ENCODE peak calls at places on chromosome 12, in nine cellular contexts. S is ovary, V is transverse colon, X is sigmoid colon, I is A549, A is upper lobe of left lung, E is suprapubic skin, Q is stomach, Y is GM12878. F is an unnamed sample.
A peak's percentile ranks its signal among the peaks of the same experiment; 100 is the strongest.

GRCh38 chr12:118060301-118061010 is 523 bp downstream of the WSB2 start:
- DNase-seq in V (peak; percentile 69), Q (peak; percentile 63), I (peak; percentile 46), E (peak; percentile 84), Y (no peak), X (peak; percentile 78), A (peak; percentile 58), S (peak; percentile 72), F (no peak)

GRCh38 chr12:101746661-101747060 is 7.4 kb upstream of the SYCP3 start:
- DNase-seq in X (no peak), V (no peak), Y (no peak), E (no peak), S (no peak), I (no peak), Q (no peak), A (no peak), F (no peak)

GRCh38 chr12:109497675-109498074 is 20.2 kb downstream of the UBE3B start:
- DNase-seq in X (no peak), A (no peak), Y (no peak), I (no peak), V (no peak), Q (no peak), E (no peak), S (no peak), F (no peak)

GRCh38 chr12:12983420-12984035 is 16.5 kb downstream of the HEBP1 start:
- DNase-seq in Y (no peak), Q (no peak), S (no peak), A (no peak), X (no peak), E (no peak), I (peak; percentile 61), V (no peak), F (no peak)

GRCh38 chr12:94670075-94670474 is 19.7 kb upstream of the TMCC3 start:
- DNase-seq in X (no peak), E (no peak), Y (no peak), I (no peak), S (no peak), Q (no peak), A (no peak), V (no peak), F (no peak)

GRCh38 chr12:15268927-15269552 is 47.8 kb upstream of the RERG start:
- DNase-seq in E (no peak), Q (peak; percentile 31), S (peak; percentile 18), Y (no peak), V (peak; percentile 17), A (peak; percentile 37), I (peak; percentile 62), X (peak; percentile 72), F (peak; percentile 24)

GRCh38 chr12:52561880-52562449 is 9.0 kb upstream of the KRT71 start:
- DNase-seq in Y (no peak), V (no peak), Q (no peak), S (no peak), E (no peak), X (no peak), I (peak; percentile 57), A (peak; percentile 47), F (no peak)

GRCh38 chr12:46677749-46678148 is 148.0 kb downstream of the SLC38A4 start:
- DNase-seq in E (no peak), A (no peak), V (no peak), Q (no peak), I (peak; percentile 33), Y (no peak), S (no peak), X (no peak), F (no peak)

GRCh38 chr12:10098762-10099161 is at the start of gene CLEC1A:
- DNase-seq in Q (no peak), V (no peak), S (peak; percentile 16), E (no peak), Y (no peak), A (no peak), I (no peak), X (no peak), F (no peak)

GRCh38 chr12:108302471-108303311 is 36.4 kb downstream of the CMKLR1 start:
- DNase-seq in Q (peak; percentile 39), Y (no peak), I (no peak), A (peak; percentile 77), V (peak; percentile 43), X (peak; percentile 92), E (peak; percentile 93), S (peak; percentile 31), F (peak; percentile 88)

GRCh38 chr12:127205781-127206535 is 1061.0 kb upstream of the TMEM132C start:
- DNase-seq in I (no peak), V (no peak), Y (no peak), E (no peak), X (no peak), A (no peak), S (no peak), Q (no peak), F (no peak)

GRCh38 chr12:90280033-90280432 is 571.4 kb upstream of the ATP2B1 start:
- DNase-seq in Q (no peak), V (no peak), X (no peak), Y (no peak), S (no peak), E (no peak), A (no peak), I (no peak), F (no peak)

GRCh38 chr12:109307051-109307450 is 2.0 kb downstream of the FOXN4 start:
- DNase-seq in S (no peak), Y (no peak), V (no peak), A (no peak), X (no peak), E (no peak), I (no peak), Q (no peak), F (no peak)

GRCh38 chr12:75961878-75962277 is 69.7 kb downstream of the PHLDA1 start:
- DNase-seq in Q (no peak), Y (no peak), V (no peak), A (no peak), E (no peak), I (no peak), X (no peak), S (no peak), F (no peak)

GRCh38 chr12:56488041-56488955 is at the start of gene GLS2:
- DNase-seq in Y (peak; percentile 53), X (peak; percentile 87), A (peak; percentile 82), E (peak; percentile 83), S (peak; percentile 72), V (peak; percentile 80), I (peak; percentile 69), Q (peak; percentile 80), F (peak; percentile 71)

GRCh38 chr12:66055837-66056319 is 74.7 kb downstream of the LLPH start:
- DNase-seq in V (no peak), Q (no peak), S (no peak), I (no peak), Y (peak; percentile 76), A (no peak), X (no peak), E (no peak), F (no peak)

DNA sequence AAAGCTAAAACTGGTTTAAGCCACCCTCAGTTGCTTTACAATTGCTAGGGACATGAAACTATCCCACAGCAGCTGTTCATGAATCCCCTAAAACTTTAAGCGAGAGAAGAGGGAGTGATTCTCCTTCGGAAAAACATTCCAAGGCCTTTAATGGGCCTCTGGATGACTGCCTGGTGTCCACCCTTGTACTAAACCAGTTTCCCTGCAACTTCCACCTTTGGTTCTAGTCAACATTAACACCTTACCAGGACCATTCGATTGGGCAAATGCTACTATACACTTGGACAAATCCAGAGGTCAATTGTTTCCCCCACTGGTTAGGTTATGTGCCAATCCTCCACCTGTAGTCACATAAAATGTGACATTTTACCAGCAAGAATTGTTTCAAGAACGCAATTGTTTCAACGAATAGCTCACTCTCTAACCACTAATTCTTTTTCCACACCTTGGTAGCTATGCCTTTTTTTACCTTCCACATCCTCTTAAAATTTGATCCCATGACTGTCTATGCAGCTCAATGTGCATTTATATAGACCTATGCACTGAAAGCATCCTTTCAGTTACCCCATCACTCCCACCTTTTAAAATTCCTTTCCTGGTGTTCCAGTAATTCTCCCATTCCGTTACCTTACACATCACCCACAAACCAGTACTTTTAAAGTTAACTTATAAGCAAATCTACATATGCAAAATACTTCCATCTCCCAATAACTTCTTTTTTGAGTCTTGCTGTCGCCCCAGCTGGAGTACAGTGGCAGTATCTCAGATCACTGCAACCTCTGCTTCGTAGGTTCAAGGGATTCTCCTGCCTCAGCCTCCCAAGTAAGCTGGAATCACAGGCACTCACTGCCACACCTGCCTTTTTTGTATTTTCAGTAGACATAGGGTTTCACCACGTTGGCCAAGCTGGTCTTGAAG is 3.6 kb downstream of the UBC start:
- DNase-seq in X (no peak), A (no peak), Y (no peak), E (no peak), S (no peak), V (no peak), I (no peak), Q (no peak), F (no peak)
- H3K4me3 ChIP-seq in X (peak overlapping the region; percentile 29), A (peak overlapping the region; percentile 42), Y (peak overlapping the region; percentile 34), E (peak overlapping the region; percentile 39), S (peak overlapping the region; percentile 2), V (peak overlapping the region; percentile 43), I (peak overlapping the region; percentile 45), Q (peak overlapping the region; percentile 55), F (no peak overlapping the region)

GRCh38 chr12:26443309-26443708 is 247.9 kb downstream of the SSPN start:
- DNase-seq in Q (no peak), A (no peak), Y (no peak), X (no peak), E (no peak), V (no peak), I (no peak), S (no peak), F (no peak)
- TF ChIP-seq EP300 in Q (no peak), A (no peak), Y (no peak), X (no peak), E (no peak), V (no peak), I (no peak), S (no peak), F (no peak)

GRCh38 chr12:123122649-123123048 is 28.2 kb downstream of the PITPNM2 start:
- DNase-seq in Q (no peak), E (no peak), A (no peak), S (no peak), V (no peak), X (no peak), Y (no peak), I (no peak), F (no peak)
- H3K4me1 ChIP-seq in Q (peaks cover 7% of the 10 kb centered on the region), E (peaks cover 21% of the 10 kb centered on the region), A (peaks cover 22% of the 10 kb centered on the region), S (peaks cover 34% of the 10 kb centered on the region), V (peaks cover 30% of the 10 kb centered on the region), X (peaks cover 64% of the 10 kb centered on the region), Y (peaks cover 14% of the 10 kb centered on the region), I (peaks cover 52% of the 10 kb centered on the region), F (peaks cover 10% of the 10 kb centered on the region)

DNA sequence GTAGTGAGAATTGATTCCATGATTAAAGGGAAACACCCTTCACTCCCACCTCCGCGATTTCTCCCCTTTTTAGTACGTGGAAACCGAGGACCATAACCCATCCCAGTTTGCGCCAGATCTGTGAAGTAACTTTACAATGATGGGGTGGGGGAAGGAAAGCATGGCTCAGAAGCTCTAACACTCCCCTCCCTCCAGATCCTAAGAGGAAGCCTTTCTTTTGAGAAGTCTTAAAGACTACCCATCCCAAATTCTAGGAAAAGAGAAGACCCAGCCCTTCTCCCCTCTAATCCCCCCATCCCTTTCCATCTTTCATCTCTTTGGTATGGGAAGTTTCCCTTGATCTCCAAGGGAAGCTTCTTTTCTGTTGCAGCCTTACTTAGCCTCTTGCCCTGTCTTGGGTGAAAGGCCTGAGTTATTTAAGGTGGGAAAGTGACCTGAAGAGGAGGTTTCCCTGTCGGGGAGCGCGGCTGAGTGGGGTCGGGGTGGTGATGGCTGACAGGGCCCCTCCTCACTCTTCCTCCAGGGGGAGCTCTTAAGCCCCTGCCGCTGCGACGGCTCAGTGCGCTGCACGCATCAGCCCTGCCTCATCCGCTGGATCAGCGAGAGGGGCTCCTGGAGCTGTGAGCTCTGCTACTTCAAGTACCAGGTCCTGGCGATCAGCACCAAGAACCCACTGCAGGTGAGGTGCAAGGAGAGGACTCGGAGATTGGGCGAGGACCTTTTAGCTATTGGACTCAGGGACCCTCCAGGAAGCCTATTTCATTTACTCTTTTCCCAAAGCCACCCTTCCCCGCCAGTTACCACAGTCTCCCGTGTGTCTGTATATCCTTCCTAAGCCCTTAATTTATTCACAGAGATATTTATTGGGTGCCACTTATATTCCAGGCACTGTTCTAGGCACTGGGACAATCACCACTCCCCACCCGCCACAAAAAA is 1.8 kb downstream of the MARCHF9 start:
- DNase-seq in I (peak; percentile 94), S (no peak), E (no peak), Q (peak; percentile 59), Y (no peak), A (peak; percentile 61), X (peak; percentile 65), V (peak; percentile 59), F (no peak)
- H3K4me3 ChIP-seq in I (peak overlapping the region; percentile 77), S (peak overlapping the region; percentile 69), E (peak overlapping the region; percentile 85), Q (peak overlapping the region; percentile 85), Y (peak overlapping the region; percentile 85), A (peak overlapping the region; percentile 90), X (peak overlapping the region; percentile 93), V (peak overlapping the region; percentile 76), F (peak overlapping the region; percentile 57)

F was measured in tibial nerve.